ENCODE peak calls at places on chromosomes 6 and 20, in nine cellular contexts. L, I, U, O, K, N, H, F and M are unnamed samples.

GRCh38 chr20:37333848-37334318 is 12.1 kb upstream of the SRC start:
- DNase-seq in L (no peak), I (no peak), U (no peak), O (no peak), K (no peak), N (no peak), H (no peak), F (no peak), M (no peak)

GRCh38 chr20:46458891-46459750 is 52.7 kb upstream of the ELMO2 start:
- DNase-seq in L (no peak), I (no peak), U (no peak), O (peak; percentile 4), K (peak; percentile 8), N (no peak), H (no peak), F (no peak), M (peak; percentile 72)

GRCh38 chr20:16530201-16530681 is 43.0 kb downstream of the KIF16B start:
- DNase-seq in L (peak; percentile 78), I (no peak), U (no peak), O (no peak), K (peak; percentile 27), N (no peak), H (peak; percentile 35), F (no peak), M (no peak)

GRCh38 chr20:17782768-17783167 is 83.0 kb downstream of the BANF2 start:
- DNase-seq in L (no peak), I (peak; percentile 57), U (no peak), O (no peak), K (no peak), N (peak; percentile 73), H (no peak), F (no peak), M (no peak)

GRCh38 chr6:98724537-98724936 is 109.8 kb upstream of the POU3F2 start:
- DNase-seq in L (peak; percentile 44), I (no peak), U (no peak), O (no peak), K (no peak), N (no peak), H (no peak), F (no peak), M (no peak)

GRCh38 chr6:138310294-138310693 is 67.4 kb upstream of the SMIM28 start:
- DNase-seq in L (no peak), I (no peak), U (no peak), O (no peak), K (no peak), N (no peak), H (no peak), F (no peak), M (no peak)

GRCh38 chr6:161136655-161137054 is 137.2 kb downstream of the AGPAT4 start:
- DNase-seq in L (no peak), I (no peak), U (no peak), O (no peak), K (no peak), N (no peak), H (no peak), F (no peak), M (no peak)

GRCh38 chr20:7232796-7233195 is 465.3 kb downstream of the BMP2 start:
- DNase-seq in L (no peak), I (no peak), U (no peak), O (no peak), K (no peak), N (no peak), H (no peak), F (no peak), M (no peak)

GRCh38 chr6:3162565-3163247 is 5.4 kb upstream of the TUBB2A start:
- DNase-seq in L (peak; percentile 89), I (peak; percentile 89), U (peak; percentile 33), O (peak; percentile 64), K (peak; percentile 79), N (peak; percentile 94), H (peak; percentile 91), F (peak; percentile 51), M (peak; percentile 76)

GRCh38 chr6:121723623-121724022 is 288.2 kb downstream of the GJA1 start:
- DNase-seq in L (no peak), I (no peak), U (no peak), O (no peak), K (no peak), N (no peak), H (no peak), F (no peak), M (no peak)

GRCh38 chr6:147961473-147962141 is 381.0 kb upstream of the SASH1 start:
- DNase-seq in L (no peak), I (no peak), U (no peak), O (no peak), K (no peak), N (no peak), H (no peak), F (no peak), M (no peak)

GRCh38 chr6:146127447-146128215 is 98.8 kb downstream of the GRM1 start:
- DNase-seq in L (no peak), I (no peak), U (no peak), O (no peak), K (no peak), N (no peak), H (no peak), F (no peak), M (no peak)

GRCh38 chr6:6872924-6873344 is 234.8 kb upstream of the RREB1 start:
- DNase-seq in L (no peak), I (no peak), U (no peak), O (no peak), K (no peak), N (no peak), H (no peak), F (no peak), M (no peak)

GRCh38 chr20:33132858-33133615 is 34.9 kb upstream of the BPIFA2 start:
- DNase-seq in L (no peak), I (no peak), U (no peak), O (no peak), K (no peak), N (no peak), H (peak; percentile 39), F (no peak), M (no peak)

GRCh38 chr6:151075527-151075926 is 164.2 kb upstream of the AKAP12 start:
- DNase-seq in L (peak; percentile 30), I (no peak), U (no peak), O (no peak), K (peak; percentile 51), N (no peak), H (peak; percentile 18), F (no peak), M (no peak)

GRCh38 chr6:130593200-130593599 is 227.4 kb downstream of the TMEM200A start:
- DNase-seq in L (no peak), I (no peak), U (no peak), O (no peak), K (no peak), N (no peak), H (no peak), F (no peak), M (no peak)